ENCODE peak calls at places on chromosome 4, in six cellular contexts. P is NCI-H526; O is NCI-H524; Q is mesenchymal stem cell; M is T-helper 2 cell; T is stimulated activated CD8-positive, alpha-beta memory T cell treated with anti-CD3 and anti-CD28 coated beads, Interleukin-12 subunit alpha, Interleukin-12 subunit beta, amount 100 ng/mL, for 4 hours. L is an unnamed sample.
A peak's percentile ranks its signal among the peaks of the same experiment; 100 is the strongest.

GRCh38 chr4:67988986-67989385 is 25.7 kb upstream of the TMPRSS11A start:
- DNase-seq in P (no peak), O (no peak), Q (no peak), M (no peak), T (no peak), L (no peak)

GRCh38 chr4:675980-676870 is 1.9 kb downstream of the MYL5 start:
- DNase-seq in P (no peak), O (no peak), Q (no peak), M (no peak), T (no peak), L (no peak)

GRCh38 chr4:54852602-54853001 is 194.8 kb downstream of the KIT start:
- DNase-seq in P (no peak), O (no peak), Q (no peak), M (no peak), T (no peak), L (no peak)

GRCh38 chr4:113447061-113447460 is 314.5 kb downstream of the CAMK2D start:
- DNase-seq in P (no peak), O (no peak), Q (peak; percentile 27), M (no peak), T (no peak), L (no peak)

GRCh38 chr4:30245140-30245539 is 475.0 kb upstream of the PCDH7 start:
- DNase-seq in P (no peak), O (no peak), Q (no peak), M (no peak), T (no peak), L (no peak)

GRCh38 chr4:7391637-7392437 is 42.9 kb downstream of the PSAPL1 start:
- DNase-seq in P (no peak), O (no peak), Q (no peak), M (no peak), T (no peak), L (no peak)

GRCh38 chr4:3384771-3385701 is 56.7 kb upstream of the HGFAC start:
- DNase-seq in P (no peak), O (no peak), Q (no peak), M (no peak), T (no peak), L (no peak)

GRCh38 chr4:67546971-67547370 is 1.7 kb upstream of the CENPC start:
- DNase-seq in P (no peak), O (no peak), Q (no peak), M (no peak), T (no peak), L (no peak)

GRCh38 chr4:8347660-8348059 is 78.1 kb downstream of the HTRA3 start:
- DNase-seq in P (no peak), O (no peak), Q (no peak), M (no peak), T (no peak), L (no peak)

GRCh38 chr4:168612435-168613139 is 115.7 kb downstream of the PALLD start:
- DNase-seq in P (no peak), O (no peak), Q (peak; percentile 71), M (no peak), T (no peak), L (no peak)

GRCh38 chr4:22903913-22904312 is 211.2 kb downstream of the GBA3 start:
- DNase-seq in P (no peak), O (no peak), Q (no peak), M (no peak), T (no peak), L (no peak)

GRCh38 chr4:183249854-183250253 is 70.2 kb downstream of the CLDN22 start:
- DNase-seq in P (peak; percentile 61), O (peak; percentile 10), Q (peak; percentile 59), M (no peak), T (no peak), L (no peak)

GRCh38 chr4:53900275-53900649 is 164.1 kb downstream of the CHIC2 start:
- DNase-seq in P (no peak), O (no peak), Q (no peak), M (no peak), T (no peak), L (no peak)

GRCh38 chr4:114659386-114660008 is 60.9 kb downstream of the UGT8 start:
- DNase-seq in P (peak; percentile 86), O (peak; percentile 27), Q (peak; percentile 60), M (no peak), T (no peak), L (no peak)

GRCh38 chr4:55297346-55297745 is 48.7 kb upstream of the SRD5A3 start:
- DNase-seq in P (no peak), O (no peak), Q (no peak), M (no peak), T (no peak), L (no peak)